ENCODE peak calls at places on chromosomes 12 and 14, in five cellular contexts. One of them, this sample, is unnamed.

GRCh38 chr12:7501031-7501585 is 2.5 kb downstream of the CD163 start:
- DNase-seq in endothelial cell of umbilical vein: no peak
- DNase-seq in GM12878: no peak
- DNase-seq in A549: peak
- DNase-seq in HepG2: no peak
- DNase-seq in this sample: no peak

GRCh38 chr14:50308363-50308762 is 3.7 kb downstream of the L2HGDH start:
- DNase-seq in A549: peak
- DNase-seq in GM12878: no peak
- DNase-seq in HepG2: peak
- DNase-seq in endothelial cell of umbilical vein: no peak
- DNase-seq in this sample: no peak

GRCh38 chr14:105065280-105066228 is at the start of gene GPR132:
- DNase-seq in A549: no peak
- DNase-seq in GM12878: peak
- DNase-seq in endothelial cell of umbilical vein: no peak
- DNase-seq in HepG2: no peak
- DNase-seq in this sample: peak

GRCh38 chr12:122336015-122336946 is 70.0 kb upstream of the VPS33A start:
- DNase-seq in endothelial cell of umbilical vein: peak
- DNase-seq in HepG2: peak
- DNase-seq in GM12878: no peak
- DNase-seq in A549: peak
- DNase-seq in this sample: peak

GRCh38 chr12:30694971-30695326 is 720 bp downstream of the IPO8 start:
- DNase-seq in endothelial cell of umbilical vein: peak
- DNase-seq in GM12878: no peak
- DNase-seq in A549: peak
- DNase-seq in HepG2: peak
- DNase-seq in this sample: peak

GRCh38 chr12:2064078-2064507 is 11.3 kb downstream of the CACNA1C start:
- DNase-seq in HepG2: no peak
- DNase-seq in endothelial cell of umbilical vein: no peak
- DNase-seq in GM12878: peak
- DNase-seq in A549: no peak
- DNase-seq in this sample: peak

GRCh38 chr12:44774815-44775411 is 101.2 kb downstream of the NELL2 start:
- DNase-seq in HepG2: peak
- DNase-seq in endothelial cell of umbilical vein: peak
- DNase-seq in GM12878: no peak
- DNase-seq in A549: peak
- DNase-seq in this sample: peak

GRCh38 chr12:130977759-130978127 is 24.0 kb downstream of the ADGRD1 start:
- DNase-seq in HepG2: no peak
- DNase-seq in endothelial cell of umbilical vein: no peak
- DNase-seq in GM12878: no peak
- DNase-seq in A549: no peak
- DNase-seq in this sample: no peak

GRCh38 chr12:31466768-31467167 is 124.2 kb downstream of the DENND5B start:
- DNase-seq in A549: no peak
- DNase-seq in endothelial cell of umbilical vein: no peak
- DNase-seq in GM12878: no peak
- DNase-seq in HepG2: no peak
- DNase-seq in this sample: no peak

GRCh38 chr14:61489002-61489401 is 167.6 kb downstream of the PRKCH start:
- DNase-seq in A549: peak
- DNase-seq in HepG2: no peak
- DNase-seq in endothelial cell of umbilical vein: no peak
- DNase-seq in GM12878: no peak
- DNase-seq in this sample: no peak

GRCh38 chr14:77612011-77612620 is 4.3 kb downstream of the SPTLC2 start:
- DNase-seq in GM12878: no peak
- DNase-seq in endothelial cell of umbilical vein: peak
- DNase-seq in A549: no peak
- DNase-seq in HepG2: no peak
- DNase-seq in this sample: no peak

GRCh38 chr12:99996095-99996494 is 11.4 kb upstream of the ANKS1B start:
- DNase-seq in GM12878: no peak
- DNase-seq in HepG2: peak
- DNase-seq in A549: no peak
- DNase-seq in endothelial cell of umbilical vein: no peak
- DNase-seq in this sample: no peak

GRCh38 chr12:52543985-52544888 is 8.7 kb downstream of the KRT71 start:
- DNase-seq in A549: peak
- DNase-seq in HepG2: no peak
- DNase-seq in endothelial cell of umbilical vein: no peak
- DNase-seq in GM12878: no peak
- DNase-seq in this sample: no peak

GRCh38 chr12:52522346-52523011 is 2.3 kb upstream of the KRT5 start:
- DNase-seq in GM12878: no peak
- DNase-seq in endothelial cell of umbilical vein: no peak
- DNase-seq in A549: no peak
- DNase-seq in HepG2: no peak
- DNase-seq in this sample: no peak

GRCh38 chr14:88264116-88264515 is 59.0 kb downstream of the KCNK10 start:
- DNase-seq in GM12878: no peak
- DNase-seq in endothelial cell of umbilical vein: no peak
- DNase-seq in A549: no peak
- DNase-seq in HepG2: no peak
- DNase-seq in this sample: peak

GRCh38 chr14:103514596-103515421 is 7.8 kb downstream of the CKB start:
- DNase-seq in GM12878: no peak
- DNase-seq in A549: no peak
- DNase-seq in endothelial cell of umbilical vein: no peak
- DNase-seq in HepG2: no peak
- DNase-seq in this sample: no peak

GRCh38 chr12:7937867-7938506 is 2.0 kb upstream of the SLC2A3 start:
- DNase-seq in endothelial cell of umbilical vein: peak
- DNase-seq in HepG2: no peak
- DNase-seq in A549: peak
- DNase-seq in GM12878: no peak
- DNase-seq in this sample: peak

GRCh38 chr14:75979071-75979571 is 2.7 kb downstream of the TGFB3 start:
- DNase-seq in A549: peak
- DNase-seq in GM12878: no peak
- DNase-seq in HepG2: no peak
- DNase-seq in endothelial cell of umbilical vein: no peak
- DNase-seq in this sample: peak

GRCh38 chr14:70640938-70641547 is 673 bp upstream of the TTC9 start:
- DNase-seq in A549: peak
- DNase-seq in HepG2: no peak
- DNase-seq in GM12878: peak
- DNase-seq in endothelial cell of umbilical vein: peak
- DNase-seq in this sample: no peak

GRCh38 chr12:64691793-64692583 is 67.2 kb downstream of the GNS start:
- DNase-seq in HepG2: no peak
- DNase-seq in GM12878: no peak
- DNase-seq in endothelial cell of umbilical vein: no peak
- DNase-seq in A549: no peak
- DNase-seq in this sample: no peak

GRCh38 chr14:38111046-38111445 is 96.7 kb upstream of the SSTR1 start:
- DNase-seq in A549: no peak
- DNase-seq in endothelial cell of umbilical vein: no peak
- DNase-seq in GM12878: no peak
- DNase-seq in HepG2: no peak
- DNase-seq in this sample: no peak

GRCh38 chr14:65225299-65226159 is 123.2 kb upstream of the MAX start:
- DNase-seq in A549: no peak
- DNase-seq in GM12878: no peak
- DNase-seq in endothelial cell of umbilical vein: no peak
- DNase-seq in HepG2: no peak
- DNase-seq in this sample: no peak

GRCh38 chr14:22919601-22919921 is 612 bp upstream of the RBM23 start:
- DNase-seq in A549: no peak
- DNase-seq in GM12878: no peak
- DNase-seq in endothelial cell of umbilical vein: no peak
- DNase-seq in HepG2: no peak
- DNase-seq in this sample: no peak

GRCh38 chr14:22920697-22921096 is 1.7 kb upstream of the RBM23 start:
- DNase-seq in A549: no peak
- DNase-seq in GM12878: no peak
- DNase-seq in endothelial cell of umbilical vein: no peak
- DNase-seq in HepG2: no peak
- DNase-seq in this sample: no peak

GRCh38 chr14:22915886-22916521 is 2.9 kb downstream of the RBM23 start:
- DNase-seq in GM12878: no peak
- DNase-seq in endothelial cell of umbilical vein: no peak
- DNase-seq in A549: no peak
- DNase-seq in HepG2: peak
- DNase-seq in this sample: peak

GRCh38 chr14:22918519-22918808 is 485 bp downstream of the RBM23 start:
- DNase-seq in endothelial cell of umbilical vein: no peak
- DNase-seq in A549: no peak
- DNase-seq in HepG2: no peak
- DNase-seq in GM12878: peak
- DNase-seq in this sample: no peak

DNA sequence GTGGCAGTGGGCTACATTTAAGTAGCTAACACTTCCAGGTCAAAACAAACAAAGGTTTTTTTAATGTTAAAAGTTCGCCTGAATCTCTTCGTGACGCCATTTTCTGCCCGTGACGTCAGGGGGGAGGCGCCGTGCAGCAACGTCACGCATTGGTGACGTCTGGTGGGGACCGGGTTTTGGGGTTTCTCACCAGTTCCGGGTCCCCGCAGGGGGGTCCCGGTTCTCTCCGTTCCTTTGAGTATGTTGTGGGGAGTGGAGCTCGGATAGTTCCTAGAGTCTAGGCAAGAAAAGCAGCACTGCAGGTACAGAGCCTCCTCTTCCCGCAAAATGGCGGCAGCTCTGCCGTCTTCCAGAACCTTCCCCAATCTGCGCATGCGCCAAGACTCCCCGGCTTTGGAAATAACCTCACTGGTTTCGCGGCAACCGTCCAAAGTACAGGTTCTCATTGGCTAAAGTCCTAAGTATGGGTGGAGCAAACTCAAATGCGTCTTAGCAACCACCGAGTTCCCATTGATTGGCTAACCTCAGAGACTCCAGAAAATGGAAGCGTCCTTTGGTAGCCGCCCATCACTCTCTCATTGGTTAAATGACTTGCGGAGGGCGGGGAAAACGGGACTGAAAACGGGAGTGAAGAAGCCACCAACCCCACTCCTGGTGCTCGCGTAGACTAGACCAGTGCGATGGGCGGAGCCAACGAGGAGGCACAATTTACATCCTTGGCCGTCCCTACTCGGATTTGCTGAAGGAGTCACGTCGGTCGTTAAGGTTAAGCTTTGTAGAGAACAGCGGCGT is at the start of gene RBM23:
- DNase-seq in endothelial cell of umbilical vein: peak
- DNase-seq in A549: peak
- DNase-seq in HepG2: peak
- DNase-seq in GM12878: peak
- DNase-seq in this sample: peak
- TF ChIP-seq POLR2A in endothelial cell of umbilical vein: peak
- TF ChIP-seq POLR2A in A549: peak
- TF ChIP-seq POLR2A in HepG2: no peak
- TF ChIP-seq POLR2A in GM12878: peak
- TF ChIP-seq POLR2A in this sample: peak

DNA sequence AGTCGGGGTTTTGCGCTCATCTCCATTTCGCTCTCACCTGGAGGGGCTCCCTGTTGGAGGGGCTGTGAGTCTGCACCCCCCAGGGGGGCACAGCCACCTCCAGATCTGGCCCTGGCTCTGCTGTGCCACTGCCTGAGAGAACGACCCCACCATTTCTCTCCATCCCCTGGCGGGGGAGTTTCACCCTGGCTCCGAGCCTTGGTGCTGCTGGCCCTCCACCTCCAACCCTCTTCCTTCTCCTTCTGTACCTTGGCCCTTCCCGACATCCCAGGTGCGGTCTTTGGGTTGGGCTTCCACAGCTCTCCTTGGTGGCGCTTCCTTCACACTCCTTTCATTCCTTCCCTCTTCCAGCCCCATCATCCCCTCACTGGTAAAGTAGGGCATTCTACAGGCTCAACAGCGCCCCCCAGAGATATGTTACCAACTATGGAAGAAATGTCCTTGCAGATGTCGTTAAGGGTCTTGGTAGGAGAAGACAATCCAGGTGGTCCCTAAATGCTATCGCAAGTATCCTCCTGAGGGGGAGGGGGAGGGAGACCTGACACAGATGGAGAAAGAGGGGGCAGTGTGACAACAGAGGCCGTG is 16.3 kb downstream of the SERPINA1 start:
- DNase-seq in A549: no peak
- DNase-seq in GM12878: no peak
- DNase-seq in HepG2: no peak
- DNase-seq in endothelial cell of umbilical vein: no peak
- DNase-seq in this sample: no peak
- TF ChIP-seq CTCF in A549: no peak
- TF ChIP-seq CTCF in GM12878: no peak
- TF ChIP-seq CTCF in HepG2: peak
- TF ChIP-seq CTCF in endothelial cell of umbilical vein: no peak
- TF ChIP-seq CTCF in this sample: peak

DNA sequence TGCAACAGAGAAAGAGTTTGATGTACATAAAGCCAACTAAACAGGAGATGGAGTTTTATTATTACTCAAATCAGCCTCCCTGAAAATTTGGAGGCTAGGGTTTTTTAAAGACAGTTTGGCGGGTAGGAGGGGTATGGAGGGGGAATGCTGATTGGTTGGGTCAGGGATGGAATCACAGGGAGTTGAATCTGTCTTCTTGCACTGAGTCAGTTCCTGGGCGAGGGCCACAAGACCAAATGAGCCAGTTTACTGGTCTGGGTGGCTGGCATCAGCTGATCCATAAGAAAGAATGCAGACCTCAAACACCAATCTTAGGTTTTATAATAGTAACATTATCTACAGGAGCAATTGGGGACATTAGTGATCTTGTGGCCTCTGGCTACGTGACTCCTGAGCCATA is 64.9 kb downstream of the RIN3 start:
- DNase-seq in endothelial cell of umbilical vein: no peak
- DNase-seq in A549: no peak
- DNase-seq in GM12878: no peak
- DNase-seq in HepG2: no peak
- DNase-seq in this sample: no peak
- TF ChIP-seq MYC in endothelial cell of umbilical vein: no peak
- TF ChIP-seq MYC in A549: no peak
- TF ChIP-seq MYC in GM12878: no peak
- TF ChIP-seq MYC in HepG2: no peak
- TF ChIP-seq MYC in this sample: no peak

DNA sequence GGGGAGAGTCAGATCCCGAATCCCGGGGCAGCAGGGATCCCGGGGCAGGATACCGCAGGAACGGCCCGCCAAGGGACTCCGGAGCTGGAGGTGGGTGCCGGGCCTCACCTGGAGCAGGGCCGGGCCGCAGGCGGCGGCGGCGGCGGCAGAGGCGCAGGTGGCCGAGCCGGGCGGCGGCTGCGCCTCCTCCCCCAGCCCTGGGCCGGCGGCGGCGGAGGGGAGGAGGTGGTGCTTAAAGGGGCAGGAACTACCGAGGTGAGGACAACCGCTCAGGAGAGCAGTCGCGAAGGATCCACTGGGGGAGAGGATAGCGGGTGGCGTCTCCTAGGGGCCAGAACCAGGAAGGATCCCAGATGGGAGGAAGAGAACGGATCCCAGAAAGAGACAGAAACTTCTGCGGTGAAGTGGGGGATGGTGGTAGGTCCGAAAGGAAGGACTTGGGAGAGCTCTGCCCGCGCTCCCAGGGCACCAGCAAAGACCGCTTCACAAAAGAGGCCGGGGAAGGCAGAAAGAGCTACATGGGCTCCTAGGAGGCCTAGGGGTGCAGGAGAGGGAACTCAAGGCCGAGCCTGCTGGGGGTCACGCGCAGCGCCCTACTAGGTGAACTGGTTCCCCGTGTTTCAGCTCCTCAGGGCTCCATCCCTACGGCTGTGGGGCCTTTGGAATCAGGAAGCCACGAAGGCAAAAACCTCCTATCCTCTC is 4.9 kb upstream of the BAZ2A start:
- DNase-seq in HepG2: peak
- DNase-seq in GM12878: no peak
- DNase-seq in A549: peak
- DNase-seq in endothelial cell of umbilical vein: peak
- DNase-seq in this sample: peak
- TF ChIP-seq POLR2A in HepG2: no peak
- TF ChIP-seq POLR2A in GM12878: peak
- TF ChIP-seq POLR2A in A549: peak
- TF ChIP-seq POLR2A in endothelial cell of umbilical vein: no peak
- TF ChIP-seq POLR2A in this sample: peak